ENCODE peak calls at places on chromosomes 13 and 19, in ten cellular contexts. One of them, this sample, is unnamed.

GRCh38 chr19:4095488-4095844 is 28.5 kb downstream of the MAP2K2 start:
- DNase-seq in transverse colon: no peak
- DNase-seq in A549: no peak
- DNase-seq in stomach: no peak
- DNase-seq in adrenal gland: no peak
- DNase-seq in IMR-90: no peak
- DNase-seq in H54: no peak
- DNase-seq in sigmoid colon: no peak
- DNase-seq in Peyer's patch: no peak
- DNase-seq in tibial nerve: no peak
- DNase-seq in this sample: no peak

GRCh38 chr13:74134777-74135305 is 637 bp upstream of the KLF12 start:
- DNase-seq in transverse colon: peak
- DNase-seq in A549: peak
- DNase-seq in adrenal gland: peak
- DNase-seq in IMR-90: no peak
- DNase-seq in Peyer's patch: peak
- DNase-seq in stomach: peak
- DNase-seq in tibial nerve: peak
- DNase-seq in H54: peak
- DNase-seq in sigmoid colon: peak
- DNase-seq in this sample: no peak

GRCh38 chr19:46902402-46902766 is 41.6 kb downstream of the ARHGAP35 start:
- DNase-seq in sigmoid colon: no peak
- DNase-seq in stomach: peak
- DNase-seq in H54: no peak
- DNase-seq in Peyer's patch: no peak
- DNase-seq in adrenal gland: no peak
- DNase-seq in tibial nerve: no peak
- DNase-seq in transverse colon: no peak
- DNase-seq in IMR-90: peak
- DNase-seq in A549: no peak
- DNase-seq in this sample: no peak

GRCh38 chr19:3397266-3398022 is 31.1 kb downstream of the NFIC start:
- DNase-seq in stomach: peak
- DNase-seq in adrenal gland: no peak
- DNase-seq in IMR-90: no peak
- DNase-seq in tibial nerve: peak
- DNase-seq in A549: peak
- DNase-seq in transverse colon: peak
- DNase-seq in H54: peak
- DNase-seq in Peyer's patch: no peak
- DNase-seq in sigmoid colon: peak
- DNase-seq in this sample: peak

GRCh38 chr13:113955691-113956090 is 18.2 kb downstream of the C13orf46 start:
- DNase-seq in transverse colon: no peak
- DNase-seq in adrenal gland: no peak
- DNase-seq in sigmoid colon: no peak
- DNase-seq in IMR-90: no peak
- DNase-seq in stomach: no peak
- DNase-seq in Peyer's patch: no peak
- DNase-seq in tibial nerve: no peak
- DNase-seq in A549: no peak
- DNase-seq in H54: no peak
- DNase-seq in this sample: no peak

GRCh38 chr13:110681868-110682550 is 23.9 kb downstream of the CARS2 start:
- DNase-seq in stomach: no peak
- DNase-seq in Peyer's patch: no peak
- DNase-seq in adrenal gland: no peak
- DNase-seq in A549: no peak
- DNase-seq in tibial nerve: no peak
- DNase-seq in H54: no peak
- DNase-seq in transverse colon: no peak
- DNase-seq in sigmoid colon: no peak
- DNase-seq in IMR-90: no peak
- DNase-seq in this sample: no peak

GRCh38 chr13:113922412-113923118 is 51.3 kb downstream of the C13orf46 start:
- DNase-seq in adrenal gland: peak
- DNase-seq in Peyer's patch: no peak
- DNase-seq in IMR-90: no peak
- DNase-seq in stomach: peak
- DNase-seq in transverse colon: no peak
- DNase-seq in sigmoid colon: peak
- DNase-seq in tibial nerve: peak
- DNase-seq in H54: no peak
- DNase-seq in A549: no peak
- DNase-seq in this sample: no peak

GRCh38 chr13:70523622-70524021 is 415.4 kb upstream of the KLHL1 start:
- DNase-seq in IMR-90: no peak
- DNase-seq in H54: no peak
- DNase-seq in adrenal gland: no peak
- DNase-seq in stomach: no peak
- DNase-seq in sigmoid colon: no peak
- DNase-seq in tibial nerve: no peak
- DNase-seq in Peyer's patch: no peak
- DNase-seq in transverse colon: no peak
- DNase-seq in A549: no peak
- DNase-seq in this sample: no peak

GRCh38 chr13:101529419-101529818 is 76.9 kb downstream of the ITGBL1 start:
- DNase-seq in tibial nerve: no peak
- DNase-seq in transverse colon: no peak
- DNase-seq in Peyer's patch: no peak
- DNase-seq in H54: no peak
- DNase-seq in sigmoid colon: no peak
- DNase-seq in A549: no peak
- DNase-seq in stomach: no peak
- DNase-seq in IMR-90: peak
- DNase-seq in adrenal gland: no peak
- DNase-seq in this sample: peak

GRCh38 chr19:49447485-49448431 is 3.9 kb downstream of the PIH1D1 start:
- DNase-seq in IMR-90: peak
- DNase-seq in stomach: no peak
- DNase-seq in transverse colon: no peak
- DNase-seq in sigmoid colon: peak
- DNase-seq in A549: no peak
- DNase-seq in tibial nerve: no peak
- DNase-seq in Peyer's patch: no peak
- DNase-seq in H54: no peak
- DNase-seq in adrenal gland: no peak
- DNase-seq in this sample: no peak

GRCh38 chr19:38655148-38655824 is 7.8 kb downstream of the ACTN4 start:
- DNase-seq in Peyer's patch: no peak
- DNase-seq in transverse colon: no peak
- DNase-seq in IMR-90: peak
- DNase-seq in H54: no peak
- DNase-seq in adrenal gland: no peak
- DNase-seq in A549: no peak
- DNase-seq in tibial nerve: no peak
- DNase-seq in sigmoid colon: no peak
- DNase-seq in stomach: no peak
- DNase-seq in this sample: no peak

GRCh38 chr19:55642153-55643002 is 1.1 kb upstream of the ZNF581 start:
- DNase-seq in tibial nerve: no peak
- DNase-seq in H54: peak
- DNase-seq in adrenal gland: peak
- DNase-seq in Peyer's patch: no peak
- DNase-seq in IMR-90: no peak
- DNase-seq in transverse colon: peak
- DNase-seq in sigmoid colon: peak
- DNase-seq in A549: no peak
- DNase-seq in stomach: peak
- DNase-seq in this sample: peak
- TF ChIP-seq POLR2A in tibial nerve: no peak
- TF ChIP-seq POLR2A in H54: no peak
- TF ChIP-seq POLR2A in adrenal gland: peak
- TF ChIP-seq POLR2A in Peyer's patch: no peak
- TF ChIP-seq POLR2A in IMR-90: no peak
- TF ChIP-seq POLR2A in transverse colon: no peak
- TF ChIP-seq POLR2A in sigmoid colon: no peak
- TF ChIP-seq POLR2A in A549: peak
- TF ChIP-seq POLR2A in stomach: no peak
- TF ChIP-seq POLR2A in this sample: no peak

GRCh38 chr19:35931161-35931873 is 4.9 kb upstream of the LRFN3 start:
- DNase-seq in IMR-90: peak
- DNase-seq in Peyer's patch: peak
- DNase-seq in transverse colon: peak
- DNase-seq in H54: peak
- DNase-seq in sigmoid colon: peak
- DNase-seq in A549: peak
- DNase-seq in adrenal gland: peak
- DNase-seq in tibial nerve: peak
- DNase-seq in stomach: peak
- DNase-seq in this sample: peak
- TF ChIP-seq POLR2A in IMR-90: peak
- TF ChIP-seq POLR2A in Peyer's patch: peak
- TF ChIP-seq POLR2A in transverse colon: peak
- TF ChIP-seq POLR2A in H54: peak
- TF ChIP-seq POLR2A in sigmoid colon: peak
- TF ChIP-seq POLR2A in A549: peak
- TF ChIP-seq POLR2A in adrenal gland: peak
- TF ChIP-seq POLR2A in tibial nerve: peak
- TF ChIP-seq POLR2A in stomach: no peak
- TF ChIP-seq POLR2A in this sample: peak

DNA sequence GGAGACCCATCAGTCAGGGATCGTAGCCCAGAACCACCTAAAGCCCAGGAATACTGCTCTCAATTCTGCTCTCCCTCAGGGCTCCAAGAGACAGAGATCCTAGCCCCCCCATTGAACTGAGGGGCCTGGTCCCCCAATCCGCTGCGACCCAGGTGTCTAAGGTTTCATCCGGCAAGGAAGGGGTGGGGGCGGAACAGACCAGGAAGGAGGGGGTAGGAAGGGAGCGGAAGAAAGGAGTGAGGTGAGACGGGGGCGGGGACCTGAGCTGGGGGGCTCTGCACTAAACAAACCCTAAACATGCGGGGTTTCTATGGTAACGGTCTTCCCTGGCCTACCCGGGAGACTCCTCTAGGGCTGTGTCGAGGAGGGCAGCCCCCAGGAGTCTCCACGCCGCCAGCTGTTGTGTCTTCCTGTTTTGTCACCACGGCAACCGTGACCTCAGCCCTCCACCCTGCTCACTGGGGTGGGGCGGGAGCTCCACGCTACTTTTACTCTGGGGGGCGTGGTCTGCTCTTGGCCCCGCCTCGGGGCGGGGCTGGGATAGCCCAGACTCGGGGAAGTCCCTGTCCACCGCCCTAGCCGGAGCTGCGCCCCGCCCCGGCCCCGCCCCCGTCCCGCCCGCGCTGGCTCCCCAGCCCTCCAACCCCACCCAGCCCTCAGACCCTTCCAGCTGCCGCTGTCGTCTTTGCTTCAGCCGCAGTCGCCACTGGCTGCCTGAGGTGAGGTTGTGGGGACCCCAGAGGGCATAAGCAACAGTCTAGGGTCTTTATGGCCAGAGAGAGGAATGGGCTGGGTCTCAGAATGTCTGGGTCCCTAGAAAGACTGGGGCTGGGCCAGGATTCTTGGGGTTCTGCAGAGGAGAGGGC is at the start of gene MYADM:
- DNase-seq in A549: peak
- DNase-seq in Peyer's patch: peak
- DNase-seq in sigmoid colon: peak
- DNase-seq in adrenal gland: peak
- DNase-seq in stomach: peak
- DNase-seq in transverse colon: peak
- DNase-seq in H54: peak
- DNase-seq in IMR-90: peak
- DNase-seq in tibial nerve: peak
- DNase-seq in this sample: peak
- TF ChIP-seq POLR2A in A549: peak
- TF ChIP-seq POLR2A in Peyer's patch: no peak
- TF ChIP-seq POLR2A in sigmoid colon: peak
- TF ChIP-seq POLR2A in adrenal gland: peak
- TF ChIP-seq POLR2A in stomach: no peak
- TF ChIP-seq POLR2A in transverse colon: peak
- TF ChIP-seq POLR2A in H54: peak
- TF ChIP-seq POLR2A in IMR-90: peak
- TF ChIP-seq POLR2A in tibial nerve: peak
- TF ChIP-seq POLR2A in this sample: peak

GRCh38 chr19:45144431-45145269 is 16.1 kb downstream of the NKPD1 start:
- DNase-seq in A549: no peak
- DNase-seq in stomach: no peak
- DNase-seq in transverse colon: no peak
- DNase-seq in H54: no peak
- DNase-seq in IMR-90: no peak
- DNase-seq in tibial nerve: no peak
- DNase-seq in adrenal gland: no peak
- DNase-seq in sigmoid colon: no peak
- DNase-seq in Peyer's patch: no peak
- DNase-seq in this sample: no peak
- TF ChIP-seq POLR2A in A549: no peak
- TF ChIP-seq POLR2A in stomach: no peak
- TF ChIP-seq POLR2A in transverse colon: no peak
- TF ChIP-seq POLR2A in H54: no peak
- TF ChIP-seq POLR2A in IMR-90: no peak
- TF ChIP-seq POLR2A in tibial nerve: no peak
- TF ChIP-seq POLR2A in adrenal gland: no peak
- TF ChIP-seq POLR2A in sigmoid colon: no peak
- TF ChIP-seq POLR2A in Peyer's patch: no peak
- TF ChIP-seq POLR2A in this sample: no peak